ENCODE peak calls at places on chromosome 7, in seven cellular contexts. One of them, this sample, is unnamed.

GRCh38 chr7:39697481-39697880 is 74.1 kb downstream of the RALA start:
- DNase-seq in A549: no peak
- DNase-seq in AG04450: no peak
- DNase-seq in epithelial cell of proximal tubule: no peak
- DNase-seq in breast epithelium: no peak
- DNase-seq in dorsolateral prefrontal cortex: no peak
- DNase-seq in AG10803: peak
- DNase-seq in this sample: no peak

GRCh38 chr7:8436965-8437364 is 3.6 kb downstream of the NXPH1 start:
- DNase-seq in epithelial cell of proximal tubule: no peak
- DNase-seq in A549: peak
- DNase-seq in breast epithelium: no peak
- DNase-seq in dorsolateral prefrontal cortex: peak
- DNase-seq in AG04450: no peak
- DNase-seq in AG10803: no peak
- DNase-seq in this sample: no peak

GRCh38 chr7:44637788-44638594 is 31.6 kb downstream of the OGDH start:
- DNase-seq in A549: peak
- DNase-seq in dorsolateral prefrontal cortex: no peak
- DNase-seq in breast epithelium: no peak
- DNase-seq in AG04450: no peak
- DNase-seq in AG10803: peak
- DNase-seq in epithelial cell of proximal tubule: no peak
- DNase-seq in this sample: peak

GRCh38 chr7:7434379-7434778 is 101.3 kb downstream of the COL28A1 start:
- DNase-seq in dorsolateral prefrontal cortex: no peak
- DNase-seq in AG10803: peak
- DNase-seq in epithelial cell of proximal tubule: no peak
- DNase-seq in AG04450: no peak
- DNase-seq in breast epithelium: no peak
- DNase-seq in A549: no peak
- DNase-seq in this sample: no peak

GRCh38 chr7:44187636-44188416 is 1.4 kb downstream of the GCK start:
- DNase-seq in breast epithelium: no peak
- DNase-seq in A549: no peak
- DNase-seq in AG10803: no peak
- DNase-seq in epithelial cell of proximal tubule: no peak
- DNase-seq in AG04450: no peak
- DNase-seq in dorsolateral prefrontal cortex: peak
- DNase-seq in this sample: no peak

GRCh38 chr7:71325151-71325550 is 193.2 kb downstream of the GALNT17 start:
- DNase-seq in AG10803: no peak
- DNase-seq in breast epithelium: no peak
- DNase-seq in AG04450: no peak
- DNase-seq in A549: no peak
- DNase-seq in epithelial cell of proximal tubule: no peak
- DNase-seq in dorsolateral prefrontal cortex: peak
- DNase-seq in this sample: no peak

GRCh38 chr7:84042110-84042539 is 152.5 kb downstream of the SEMA3A start:
- DNase-seq in breast epithelium: no peak
- DNase-seq in AG10803: peak
- DNase-seq in A549: no peak
- DNase-seq in epithelial cell of proximal tubule: peak
- DNase-seq in dorsolateral prefrontal cortex: no peak
- DNase-seq in AG04450: peak
- DNase-seq in this sample: peak

GRCh38 chr7:47190462-47190861 is 391.4 kb downstream of the TNS3 start:
- DNase-seq in dorsolateral prefrontal cortex: peak
- DNase-seq in breast epithelium: no peak
- DNase-seq in AG10803: no peak
- DNase-seq in AG04450: no peak
- DNase-seq in A549: no peak
- DNase-seq in epithelial cell of proximal tubule: no peak
- DNase-seq in this sample: no peak

GRCh38 chr7:151485006-151485732 is 34.5 kb downstream of the RHEB start:
- DNase-seq in dorsolateral prefrontal cortex: no peak
- DNase-seq in AG04450: peak
- DNase-seq in AG10803: peak
- DNase-seq in A549: no peak
- DNase-seq in epithelial cell of proximal tubule: no peak
- DNase-seq in breast epithelium: no peak
- DNase-seq in this sample: no peak

GRCh38 chr7:129671276-129671675 is 59.8 kb downstream of the NRF1 start:
- DNase-seq in epithelial cell of proximal tubule: no peak
- DNase-seq in A549: no peak
- DNase-seq in AG04450: no peak
- DNase-seq in dorsolateral prefrontal cortex: no peak
- DNase-seq in breast epithelium: no peak
- DNase-seq in AG10803: no peak
- DNase-seq in this sample: no peak

GRCh38 chr7:124009321-124009720 is 23.5 kb downstream of the TMEM229A start:
- DNase-seq in A549: no peak
- DNase-seq in epithelial cell of proximal tubule: no peak
- DNase-seq in dorsolateral prefrontal cortex: no peak
- DNase-seq in AG10803: no peak
- DNase-seq in breast epithelium: no peak
- DNase-seq in AG04450: no peak
- DNase-seq in this sample: no peak

GRCh38 chr7:150451097-150451793 is 815 bp downstream of the GIMAP8 start:
- DNase-seq in AG04450: no peak
- DNase-seq in dorsolateral prefrontal cortex: no peak
- DNase-seq in epithelial cell of proximal tubule: no peak
- DNase-seq in A549: no peak
- DNase-seq in breast epithelium: no peak
- DNase-seq in AG10803: no peak
- DNase-seq in this sample: no peak

GRCh38 chr7:155002411-155003214 is at the start of gene PAXIP1:
- DNase-seq in AG04450: no peak
- DNase-seq in epithelial cell of proximal tubule: no peak
- DNase-seq in A549: peak
- DNase-seq in AG10803: peak
- DNase-seq in dorsolateral prefrontal cortex: peak
- DNase-seq in breast epithelium: no peak
- DNase-seq in this sample: no peak

GRCh38 chr7:50976064-50976463 is 193.4 kb upstream of the GRB10 start:
- DNase-seq in breast epithelium: no peak
- DNase-seq in epithelial cell of proximal tubule: no peak
- DNase-seq in AG10803: no peak
- DNase-seq in dorsolateral prefrontal cortex: no peak
- DNase-seq in A549: no peak
- DNase-seq in AG04450: no peak
- DNase-seq in this sample: no peak

GRCh38 chr7:80941206-80941758 is 22.4 kb upstream of the SEMA3C start:
- DNase-seq in breast epithelium: no peak
- DNase-seq in epithelial cell of proximal tubule: peak
- DNase-seq in A549: peak
- DNase-seq in AG10803: peak
- DNase-seq in dorsolateral prefrontal cortex: no peak
- DNase-seq in AG04450: no peak
- DNase-seq in this sample: peak

GRCh38 chr7:91089382-91089963 is 174.8 kb upstream of the FZD1 start:
- DNase-seq in AG04450: no peak
- DNase-seq in breast epithelium: no peak
- DNase-seq in epithelial cell of proximal tubule: no peak
- DNase-seq in A549: peak
- DNase-seq in dorsolateral prefrontal cortex: no peak
- DNase-seq in AG10803: peak
- DNase-seq in this sample: no peak

GRCh38 chr7:75915416-75916156 is 631 bp downstream of the POR start:
- DNase-seq in breast epithelium: no peak
- DNase-seq in epithelial cell of proximal tubule: no peak
- DNase-seq in dorsolateral prefrontal cortex: peak
- DNase-seq in AG10803: peak
- DNase-seq in A549: no peak
- DNase-seq in AG04450: no peak
- DNase-seq in this sample: no peak

GRCh38 chr7:21639206-21639868 is 96.5 kb downstream of the DNAH11 start:
- DNase-seq in epithelial cell of proximal tubule: no peak
- DNase-seq in dorsolateral prefrontal cortex: no peak
- DNase-seq in breast epithelium: no peak
- DNase-seq in AG04450: no peak
- DNase-seq in A549: no peak
- DNase-seq in AG10803: no peak
- DNase-seq in this sample: no peak

GRCh38 chr7:16655394-16655793 is 9.4 kb downstream of the BZW2 start:
- DNase-seq in AG04450: no peak
- DNase-seq in A549: no peak
- DNase-seq in dorsolateral prefrontal cortex: no peak
- DNase-seq in breast epithelium: no peak
- DNase-seq in epithelial cell of proximal tubule: no peak
- DNase-seq in AG10803: no peak
- DNase-seq in this sample: no peak

GRCh38 chr7:158973440-158973839 is 117.1 kb downstream of the DYNC2I1 start:
- DNase-seq in AG04450: no peak
- DNase-seq in A549: no peak
- DNase-seq in epithelial cell of proximal tubule: no peak
- DNase-seq in breast epithelium: no peak
- DNase-seq in AG10803: no peak
- DNase-seq in dorsolateral prefrontal cortex: no peak
- DNase-seq in this sample: no peak

GRCh38 chr7:111436608-111437007 is 125.7 kb downstream of the IMMP2L start:
- DNase-seq in dorsolateral prefrontal cortex: no peak
- DNase-seq in epithelial cell of proximal tubule: no peak
- DNase-seq in A549: no peak
- DNase-seq in AG10803: no peak
- DNase-seq in breast epithelium: no peak
- DNase-seq in AG04450: no peak
- DNase-seq in this sample: no peak

GRCh38 chr7:111429781-111430180 is 132.5 kb downstream of the IMMP2L start:
- DNase-seq in AG04450: no peak
- DNase-seq in A549: no peak
- DNase-seq in AG10803: peak
- DNase-seq in breast epithelium: no peak
- DNase-seq in dorsolateral prefrontal cortex: no peak
- DNase-seq in epithelial cell of proximal tubule: no peak
- DNase-seq in this sample: no peak

GRCh38 chr7:111437736-111438135 is 124.6 kb downstream of the IMMP2L start:
- DNase-seq in AG04450: no peak
- DNase-seq in AG10803: no peak
- DNase-seq in dorsolateral prefrontal cortex: no peak
- DNase-seq in A549: no peak
- DNase-seq in epithelial cell of proximal tubule: no peak
- DNase-seq in breast epithelium: no peak
- DNase-seq in this sample: peak

GRCh38 chr7:111438369-111439289 is 123.7 kb downstream of the IMMP2L start:
- DNase-seq in AG10803: peak
- DNase-seq in A549: no peak
- DNase-seq in breast epithelium: no peak
- DNase-seq in epithelial cell of proximal tubule: peak
- DNase-seq in dorsolateral prefrontal cortex: no peak
- DNase-seq in AG04450: peak
- DNase-seq in this sample: peak

GRCh38 chr7:111433426-111433825 is 128.9 kb downstream of the IMMP2L start:
- DNase-seq in breast epithelium: no peak
- DNase-seq in epithelial cell of proximal tubule: no peak
- DNase-seq in AG10803: no peak
- DNase-seq in dorsolateral prefrontal cortex: no peak
- DNase-seq in AG04450: no peak
- DNase-seq in A549: no peak
- DNase-seq in this sample: no peak
- H3K4me3 ChIP-seq in breast epithelium: no peak
- H3K4me3 ChIP-seq in epithelial cell of proximal tubule: no peak
- H3K4me3 ChIP-seq in AG10803: no peak
- H3K4me3 ChIP-seq in dorsolateral prefrontal cortex: no peak
- H3K4me3 ChIP-seq in AG04450: no peak
- H3K4me3 ChIP-seq in A549: no peak
- H3K4me3 ChIP-seq in this sample: no peak

GRCh38 chr7:130922206-130923112 is 188.5 kb upstream of the KLF14 start:
- DNase-seq in AG10803: no peak
- DNase-seq in A549: no peak
- DNase-seq in dorsolateral prefrontal cortex: no peak
- DNase-seq in breast epithelium: peak
- DNase-seq in AG04450: no peak
- DNase-seq in epithelial cell of proximal tubule: no peak
- DNase-seq in this sample: no peak
- H3K4me3 ChIP-seq in AG10803: no peak
- H3K4me3 ChIP-seq in A549: peak
- H3K4me3 ChIP-seq in dorsolateral prefrontal cortex: peak
- H3K4me3 ChIP-seq in breast epithelium: no peak
- H3K4me3 ChIP-seq in AG04450: no peak
- H3K4me3 ChIP-seq in epithelial cell of proximal tubule: peak
- H3K4me3 ChIP-seq in this sample: no peak

DNA sequence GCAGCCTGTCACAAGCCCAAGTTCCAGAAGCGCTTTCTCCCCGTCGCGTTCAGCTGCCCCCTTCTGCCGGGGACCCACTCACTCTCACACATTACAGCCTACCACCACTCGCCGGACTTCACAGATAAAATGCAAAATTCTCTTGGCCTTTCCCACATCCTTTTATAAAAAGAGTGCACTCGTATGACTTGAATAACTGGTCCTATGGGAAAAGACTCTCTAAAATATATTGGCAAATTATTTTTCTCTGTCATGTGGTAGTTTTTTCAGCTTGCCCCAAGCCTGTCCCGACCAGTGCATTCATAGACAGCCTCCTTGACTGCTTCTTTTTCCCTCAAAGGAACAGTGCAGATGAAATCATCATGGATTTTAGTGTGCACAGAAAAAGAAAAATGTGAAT is 1.3 kb downstream of the INHBA start:
- DNase-seq in breast epithelium: no peak
- DNase-seq in epithelial cell of proximal tubule: no peak
- DNase-seq in AG04450: no peak
- DNase-seq in A549: no peak
- DNase-seq in dorsolateral prefrontal cortex: no peak
- DNase-seq in AG10803: no peak
- DNase-seq in this sample: no peak
- H3K4me3 ChIP-seq in breast epithelium: peak
- H3K4me3 ChIP-seq in epithelial cell of proximal tubule: no peak
- H3K4me3 ChIP-seq in AG04450: peak
- H3K4me3 ChIP-seq in A549: no peak
- H3K4me3 ChIP-seq in dorsolateral prefrontal cortex: no peak
- H3K4me3 ChIP-seq in AG10803: peak
- H3K4me3 ChIP-seq in this sample: peak

DNA sequence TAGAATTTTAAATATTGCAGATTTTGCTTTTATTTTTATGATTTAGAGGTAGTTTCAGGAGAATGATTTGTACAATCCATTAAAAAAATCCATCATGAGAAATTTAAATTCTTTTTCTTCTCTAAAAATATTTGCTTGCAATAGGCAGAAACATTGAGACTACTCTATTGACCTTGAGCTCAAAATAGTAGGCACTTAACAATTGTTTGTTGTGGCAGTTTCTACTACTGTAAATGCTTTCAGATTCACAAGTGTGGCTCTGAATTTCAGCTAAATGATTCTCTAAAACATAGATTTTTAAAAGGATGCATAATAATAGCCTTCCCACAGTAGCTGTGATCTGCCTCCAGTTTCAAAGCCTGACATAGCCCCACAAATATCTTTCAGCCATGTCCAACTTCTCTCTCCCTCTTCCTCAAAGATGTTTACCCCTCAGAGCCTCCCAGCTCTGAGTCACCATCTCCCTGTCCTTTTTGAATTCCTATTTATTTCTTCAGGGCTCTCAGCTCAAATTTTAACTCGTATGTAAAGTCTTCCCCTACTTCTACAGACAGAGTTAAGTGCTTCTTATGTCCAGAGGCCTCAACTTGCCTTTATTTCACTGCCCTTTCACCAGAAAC is 160.5 kb downstream of the AOAH start:
- DNase-seq in breast epithelium: no peak
- DNase-seq in AG10803: peak
- DNase-seq in epithelial cell of proximal tubule: no peak
- DNase-seq in AG04450: peak
- DNase-seq in dorsolateral prefrontal cortex: no peak
- DNase-seq in A549: no peak
- DNase-seq in this sample: no peak
- H3K4me3 ChIP-seq in breast epithelium: no peak
- H3K4me3 ChIP-seq in AG10803: no peak
- H3K4me3 ChIP-seq in epithelial cell of proximal tubule: no peak
- H3K4me3 ChIP-seq in AG04450: no peak
- H3K4me3 ChIP-seq in dorsolateral prefrontal cortex: no peak
- H3K4me3 ChIP-seq in A549: no peak
- H3K4me3 ChIP-seq in this sample: no peak

GRCh38 chr7:27095050-27095896 is 527 bp downstream of the HOXA1 start:
- DNase-seq in A549: no peak
- DNase-seq in AG10803: no peak
- DNase-seq in dorsolateral prefrontal cortex: no peak
- DNase-seq in breast epithelium: no peak
- DNase-seq in AG04450: no peak
- DNase-seq in epithelial cell of proximal tubule: no peak
- DNase-seq in this sample: no peak
- H3K4me3 ChIP-seq in A549: peak
- H3K4me3 ChIP-seq in AG10803: peak
- H3K4me3 ChIP-seq in dorsolateral prefrontal cortex: no peak
- H3K4me3 ChIP-seq in breast epithelium: peak
- H3K4me3 ChIP-seq in AG04450: peak
- H3K4me3 ChIP-seq in epithelial cell of proximal tubule: peak
- H3K4me3 ChIP-seq in this sample: peak

This sample was measured in skeletal muscle cell.